ENCODE peak calls at places on chromosomes 13 and 19, in four cellular contexts. F, Q, X and E are unnamed samples.

GRCh38 chr19:51660975-51661600 is 14.5 kb upstream of the SIGLEC14 start:
- DNase-seq in F (peak; percentile 61), Q (peak; percentile 81), X (peak; percentile 95), E (no peak)

GRCh38 chr13:46168818-46169217 is 13.2 kb downstream of the LCP1 start:
- DNase-seq in F (no peak), Q (no peak), X (no peak), E (no peak)

GRCh38 chr19:30307191-30307974 is 64.8 kb upstream of the ZNF536 start:
- DNase-seq in F (no peak), Q (no peak), X (no peak), E (no peak)

GRCh38 chr19:49431330-49431749 is 6.2 kb downstream of the GFY start:
- DNase-seq in F (peak; percentile 80), Q (peak; percentile 56), X (no peak), E (no peak)

GRCh38 chr19:55443045-55443823 is at the start of gene SHISA7:
- DNase-seq in F (peak; percentile 58), Q (peak; percentile 72), X (peak; percentile 69), E (no peak)

GRCh38 chr19:51111606-51112005 is 3.4 kb upstream of the CTU1 start:
- DNase-seq in F (no peak), Q (peak; percentile 55), X (peak; percentile 68), E (no peak)

GRCh38 chr13:98842074-98842473 is 89.6 kb upstream of the SLC15A1 start:
- DNase-seq in F (no peak), Q (no peak), X (no peak), E (no peak)

GRCh38 chr19:1813837-1814217 is 1.8 kb upstream of the ATP8B3 start:
- DNase-seq in F (no peak), Q (no peak), X (no peak), E (no peak)

GRCh38 chr19:4379383-4380253 is 20.7 kb downstream of the SH3GL1 start:
- DNase-seq in F (peak; percentile 18), Q (peak; percentile 52), X (no peak), E (no peak)

GRCh38 chr19:55258476-55258827 is 365 bp downstream of the PPP6R1 start:
- DNase-seq in F (peak; percentile 87), Q (no peak), X (no peak), E (no peak)

GRCh38 chr19:49847731-49848696 is 2.9 kb upstream of the PTOV1 start:
- DNase-seq in F (no peak), Q (no peak), X (no peak), E (no peak)

GRCh38 chr13:42334329-42334706 is 62.4 kb downstream of the AKAP11 start:
- DNase-seq in F (no peak), Q (no peak), X (no peak), E (no peak)

GRCh38 chr13:110108348-110109139 is 198.4 kb downstream of the COL4A1 start:
- DNase-seq in F (peak; percentile 91), Q (peak; percentile 84), X (peak; percentile 70), E (no peak)

GRCh38 chr13:89514534-89515312 is 1832.8 kb upstream of the MIR17HG start:
- DNase-seq in F (no peak), Q (peak; percentile 91), X (peak; percentile 76), E (peak; percentile 43)

GRCh38 chr13:101190337-101190736 is 226.0 kb downstream of the NALCN start:
- DNase-seq in F (no peak), Q (no peak), X (no peak), E (no peak)

GRCh38 chr13:113582841-113583631 is 1.5 kb upstream of the TFDP1 start:
- DNase-seq in F (no peak), Q (no peak), X (no peak), E (no peak)

GRCh38 chr19:13066933-13067831 is 35.5 kb downstream of the LYL1 start:
- DNase-seq in F (no peak), Q (no peak), X (no peak), E (no peak)

GRCh38 chr19:30718728-30719127 is 346.5 kb downstream of the ZNF536 start:
- DNase-seq in F (peak; percentile 53), Q (no peak), X (no peak), E (no peak)

GRCh38 chr13:34230271-34230670 is 412.3 kb downstream of the RFC3 start:
- DNase-seq in F (no peak), Q (no peak), X (no peak), E (no peak)

GRCh38 chr19:33194884-33195710 is 967 bp downstream of the LRP3 start:
- DNase-seq in F (peak; percentile 78), Q (peak; percentile 65), X (peak; percentile 58), E (no peak)

GRCh38 chr19:50794778-50795664 is 4.8 kb downstream of the ACP4 start:
- DNase-seq in F (peak; percentile 57), Q (peak; percentile 67), X (peak; percentile 67), E (no peak)

GRCh38 chr13:45412274-45413049 is 5.7 kb downstream of the SLC25A30 start:
- DNase-seq in F (no peak), Q (no peak), X (no peak), E (no peak)

GRCh38 chr13:97120976-97121375 is 101.2 kb upstream of the MBNL2 start:
- DNase-seq in F (no peak), Q (no peak), X (no peak), E (no peak)

GRCh38 chr19:45508931-45509691 is 1.8 kb downstream of the VASP start:
- DNase-seq in F (peak; percentile 87), Q (peak; percentile 81), X (peak; percentile 84), E (no peak)

GRCh38 chr19:55638864-55639359 is 1.9 kb upstream of the ZNF580 start:
- DNase-seq in F (peak; percentile 52), Q (peak; percentile 87), X (peak; percentile 81), E (no peak)

GRCh38 chr19:30144794-30145193 is 202.8 kb downstream of the URI1 start:
- DNase-seq in F (no peak), Q (no peak), X (no peak), E (no peak)

GRCh38 chr19:35552534-35553384 is 7.3 kb downstream of the TMEM147 start:
- DNase-seq in F (no peak), Q (no peak), X (no peak), E (no peak)

GRCh38 chr19:10719466-10719961 is 1.6 kb downstream of the DNM2 start:
- DNase-seq in F (no peak), Q (no peak), X (no peak), E (no peak)

GRCh38 chr13:22253107-22253506 is 582.2 kb downstream of the FGF9 start:
- DNase-seq in F (no peak), Q (no peak), X (no peak), E (no peak)

GRCh38 chr13:45718063-45718462 is 15.9 kb downstream of the CBY2 start:
- DNase-seq in F (peak; percentile 48), Q (peak; percentile 24), X (peak; percentile 85), E (no peak)

GRCh38 chr13:31056650-31057275 is 104.9 kb downstream of the HSPH1 start:
- DNase-seq in F (peak; percentile 50), Q (no peak), X (peak; percentile 21), E (no peak)

GRCh38 chr19:8463343-8463742 is 18.6 kb downstream of the HNRNPM start:
- DNase-seq in F (no peak), Q (no peak), X (no peak), E (no peak)

GRCh38 chr19:8461891-8462290 is 17.1 kb downstream of the HNRNPM start:
- DNase-seq in F (no peak), Q (no peak), X (no peak), E (no peak)

GRCh38 chr19:8460516-8461298 is 15.9 kb downstream of the HNRNPM start:
- DNase-seq in F (no peak), Q (no peak), X (no peak), E (no peak)

GRCh38 chr19:8461376-8461775 is 16.6 kb downstream of the HNRNPM start:
- DNase-seq in F (no peak), Q (no peak), X (no peak), E (no peak)

DNA sequence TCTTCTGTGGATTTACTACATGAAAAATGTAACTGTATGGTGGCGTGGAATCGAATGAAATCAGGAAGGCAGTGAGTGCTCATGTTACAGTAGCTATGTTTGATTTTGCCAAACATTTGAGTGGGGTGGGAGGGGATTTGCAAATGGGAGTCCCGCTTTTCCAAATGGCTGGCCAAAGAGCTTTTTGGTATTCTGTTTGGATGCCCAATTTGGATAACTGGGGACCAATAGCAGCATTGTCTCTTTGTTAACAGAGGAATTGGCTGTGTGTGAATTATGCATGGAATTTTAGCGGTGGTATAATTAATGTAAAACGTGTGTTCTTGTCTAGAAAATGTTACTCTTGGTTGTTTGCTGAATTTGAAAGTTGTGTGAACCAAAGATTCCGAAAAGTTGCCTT is 17.8 kb downstream of the HNRNPM start:
- DNase-seq in F (no peak), Q (no peak), X (no peak), E (no peak)
- TF ChIP-seq REST in F (no peak), Q (no peak), X (no peak), E (no peak)

GRCh38 chr13:99991013-99991805 is 9.6 kb downstream of the ZIC2 start:
- DNase-seq in F (peak; percentile 26), Q (no peak), X (peak; percentile 68), E (no peak)

GRCh38 chr13:99987180-99988047 is 5.8 kb downstream of the ZIC2 start:
- DNase-seq in F (peak; percentile 32), Q (no peak), X (peak; percentile 40), E (no peak)

GRCh38 chr13:99988469-99989375 is 7.1 kb downstream of the ZIC2 start:
- DNase-seq in F (peak; percentile 39), Q (no peak), X (peak; percentile 79), E (no peak)

GRCh38 chr13:99990045-99990977 is 8.7 kb downstream of the ZIC2 start:
- DNase-seq in F (peak; percentile 27), Q (no peak), X (peak; percentile 63), E (no peak)

DNA sequence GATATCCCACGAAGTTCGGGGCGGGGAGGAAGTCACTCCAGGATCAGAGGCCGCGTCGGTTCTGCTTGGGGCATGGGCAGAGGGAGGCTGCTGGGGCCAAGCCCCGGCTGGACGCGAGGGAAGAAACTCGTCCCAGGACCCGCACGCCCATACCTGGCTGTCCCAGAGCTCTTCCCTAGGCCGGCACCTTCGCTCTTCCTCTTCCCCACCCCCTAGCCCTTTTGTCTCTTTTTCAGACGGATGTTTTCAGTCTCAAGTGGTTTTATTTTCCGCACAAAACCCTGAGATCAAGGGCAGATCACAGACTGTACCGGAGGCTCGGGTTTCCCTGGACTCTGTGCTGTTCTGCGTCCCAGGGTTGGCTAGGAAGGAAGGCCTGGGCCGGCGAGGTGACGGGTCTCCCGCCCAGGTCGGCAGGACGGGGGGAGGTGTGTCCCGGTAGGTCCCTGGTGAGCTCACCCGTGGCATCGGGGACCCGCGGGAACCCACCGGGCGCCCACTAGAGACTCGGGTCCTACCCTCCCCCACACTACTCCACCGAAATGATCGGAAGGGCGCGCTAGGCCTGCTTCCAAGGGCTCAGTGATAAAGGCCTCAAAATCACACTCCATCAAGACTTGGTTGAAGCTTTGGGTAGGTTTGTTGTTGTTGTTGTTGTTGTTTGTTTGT is 7.9 kb downstream of the ZIC2 start:
- DNase-seq in F (peak; percentile 39), Q (no peak), X (peak; percentile 61), E (no peak)
- TF ChIP-seq REST in F (no peak), Q (no peak), X (no peak), E (no peak)

GRCh38 chr19:54153731-54154326 is 5.7 kb downstream of the LENG1 start:
- DNase-seq in F (no peak), Q (no peak), X (no peak), E (no peak)

GRCh38 chr19:54151362-54152035 is 8.0 kb downstream of the LENG1 start:
- DNase-seq in F (no peak), Q (no peak), X (no peak), E (no peak)

GRCh38 chr19:54152267-54152666 is 7.3 kb downstream of the LENG1 start:
- DNase-seq in F (no peak), Q (no peak), X (no peak), E (no peak)

GRCh38 chr19:54154603-54155345 is 4.7 kb downstream of the LENG1 start:
- DNase-seq in F (no peak), Q (no peak), X (no peak), E (no peak)

GRCh38 chr19:54152878-54153524 is 6.5 kb downstream of the LENG1 start:
- DNase-seq in F (no peak), Q (no peak), X (no peak), E (no peak)
- TF ChIP-seq REST in F (no peak), Q (no peak), X (no peak), E (no peak)

GRCh38 chr13:48303331-48304131 is at the start of gene RB1:
- DNase-seq in F (peak; percentile 93), Q (peak; percentile 88), X (peak; percentile 87), E (no peak)
- TF ChIP-seq REST in F (peak; percentile 53), Q (no peak), X (no peak), E (no peak)